ENCODE peak calls at places on chromosome 13, in four cellular contexts. K is Caco-2, H is pancreas, F is esophagus squamous epithelium. S is an unnamed sample.

GRCh38 chr13:33188093-33188882 is 97.3 kb downstream of the STARD13 start:
- DNase-seq in K (no peak), H (no peak), F (no peak), S (no peak)

GRCh38 chr13:25701304-25701703 is 329.5 kb downstream of the ATP8A2 start:
- DNase-seq in K (no peak), H (no peak), F (no peak), S (no peak)

GRCh38 chr13:96388598-96388997 is 298.7 kb downstream of the HS6ST3 start:
- DNase-seq in K (no peak), H (no peak), F (no peak), S (no peak)

GRCh38 chr13:29065142-29065541 is 245.0 kb downstream of the MTUS2 start:
- DNase-seq in K (no peak), H (no peak), F (no peak), S (no peak)

GRCh38 chr13:46182491-46182877 is 507 bp upstream of the LCP1 start:
- DNase-seq in K (no peak), H (no peak), F (no peak), S (no peak)

GRCh38 chr13:43159007-43159406 is 135.6 kb downstream of the DNAJC15 start:
- DNase-seq in K (peak), H (no peak), F (no peak), S (no peak)

GRCh38 chr13:106340249-106340648 is 195.2 kb downstream of the EFNB2 start:
- DNase-seq in K (no peak), H (no peak), F (no peak), S (no peak)

GRCh38 chr13:68808456-68808855 is 1299.2 kb upstream of the ATXN8OS start:
- DNase-seq in K (no peak), H (no peak), F (no peak), S (no peak)

GRCh38 chr13:74280795-74281490 is 146.7 kb upstream of the KLF12 start:
- DNase-seq in K (no peak), H (no peak), F (no peak), S (no peak)

GRCh38 chr13:75555836-75556235 is 6.2 kb downstream of the UCHL3 start:
- DNase-seq in K (no peak), H (no peak), F (no peak), S (no peak)

GRCh38 chr13:22757530-22758120 is 423.2 kb upstream of the SGCG start:
- DNase-seq in K (no peak), H (no peak), F (no peak), S (peak)
- TF ChIP-seq CTCF in K (peak), H (no peak), F (no peak), S (peak)

DNA sequence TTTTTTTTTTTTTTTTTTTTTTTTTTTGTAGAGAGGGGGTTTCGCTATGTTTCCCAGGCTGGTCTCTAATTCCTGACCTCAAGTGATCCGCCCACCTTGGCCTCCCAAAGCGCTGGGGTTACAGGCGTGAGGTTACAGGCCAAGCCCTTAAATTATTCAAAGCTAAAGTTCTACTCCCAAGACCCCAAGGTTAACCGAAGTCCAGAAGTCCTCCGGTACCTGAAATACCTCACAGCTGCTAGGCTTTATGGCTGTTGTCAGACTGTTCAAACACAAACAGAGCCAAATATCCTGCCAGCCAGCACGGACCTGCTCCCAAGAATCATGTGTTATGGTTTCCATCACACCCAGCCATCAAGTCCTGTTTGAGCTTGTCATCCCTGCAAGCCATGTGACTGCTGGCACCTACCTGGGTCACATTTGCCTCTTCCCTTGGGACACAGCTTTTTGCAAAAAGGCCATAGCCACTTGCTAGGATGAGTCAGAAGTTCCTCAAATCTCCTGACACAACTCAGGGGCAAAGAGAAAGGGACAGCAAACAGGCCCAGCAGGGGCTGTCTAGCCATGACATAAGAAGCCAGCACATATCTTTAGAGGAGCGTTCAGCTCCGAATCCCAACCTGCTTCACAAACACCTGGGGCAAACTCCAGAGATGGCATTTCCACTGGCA is 129.9 kb downstream of the FOXO1 start:
- DNase-seq in K (peak), H (peak), F (no peak), S (peak)
- TF ChIP-seq CTCF in K (no peak), H (no peak), F (no peak), S (no peak)

DNA sequence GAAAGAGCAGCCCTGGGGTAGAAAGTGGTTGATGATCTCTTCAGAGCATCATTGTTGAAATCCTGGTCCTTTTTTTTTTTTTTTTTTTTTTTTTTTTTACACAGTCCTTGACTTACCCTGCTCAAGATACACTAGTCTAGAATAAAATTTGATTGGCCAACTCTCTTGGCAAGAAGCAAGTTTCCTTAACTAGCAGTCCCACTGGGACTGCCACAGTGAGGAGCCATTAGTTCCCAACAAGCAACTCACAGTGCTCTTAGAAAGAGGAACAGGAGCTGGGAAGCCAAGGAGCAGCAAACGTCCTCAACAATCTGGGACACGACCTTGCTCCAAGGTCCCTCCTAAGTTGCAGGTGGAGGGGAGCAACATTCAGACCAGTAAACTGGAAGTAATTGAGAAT is 47.9 kb upstream of the INTS6 start:
- DNase-seq in K (no peak), H (no peak), F (no peak), S (no peak)
- TF ChIP-seq CTCF in K (no peak), H (no peak), F (no peak), S (no peak)

DNA sequence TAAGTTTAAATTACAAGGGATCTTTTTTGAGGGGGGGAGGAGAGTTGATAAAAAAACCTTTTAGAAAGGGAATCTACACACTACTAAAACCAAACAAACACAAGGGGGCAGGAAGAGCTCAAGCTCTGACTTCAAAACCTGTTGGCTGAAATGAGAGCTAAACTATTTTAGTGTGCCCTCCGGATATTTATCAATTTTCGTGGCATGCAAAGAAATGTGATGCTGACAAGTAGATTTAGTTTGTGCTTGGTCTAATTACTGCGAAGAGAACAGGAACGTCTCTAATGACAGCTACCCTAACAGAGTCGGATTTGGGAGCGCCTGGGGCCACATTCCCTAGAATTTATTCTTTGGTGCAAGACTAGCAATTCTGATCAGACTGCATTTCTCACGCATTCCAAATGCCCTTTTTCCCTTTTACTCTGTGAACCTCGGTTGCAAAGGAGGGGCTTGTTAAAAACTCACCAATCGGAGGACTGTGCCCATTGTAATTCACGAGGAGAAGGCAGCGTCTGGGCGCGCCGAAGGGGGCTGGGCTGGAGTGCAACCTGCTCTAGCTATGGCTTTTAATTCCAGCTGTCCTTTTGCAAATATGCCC is 804 bp upstream of the FREM2 start:
- DNase-seq in K (peak), H (no peak), F (no peak), S (peak)
- TF ChIP-seq CTCF in K (peak), H (no peak), F (no peak), S (peak)

GRCh38 chr13:79404361-79404760 is 1.7 kb downstream of the RBM26 start:
- DNase-seq in K (no peak), H (no peak), F (no peak), S (no peak)
- TF ChIP-seq CTCF in K (no peak), H (no peak), F (no peak), S (no peak)

GRCh38 chr13:76852991-76853390 is 33.2 kb downstream of the KCTD12 start:
- DNase-seq in K (no peak), H (no peak), F (no peak), S (no peak)

GRCh38 chr13:76845367-76845766 is 40.8 kb downstream of the KCTD12 start:
- DNase-seq in K (no peak), H (no peak), F (no peak), S (no peak)

GRCh38 chr13:76846363-76846762 is 39.8 kb downstream of the KCTD12 start:
- DNase-seq in K (no peak), H (no peak), F (no peak), S (no peak)

GRCh38 chr13:76845865-76846264 is 40.3 kb downstream of the KCTD12 start:
- DNase-seq in K (no peak), H (no peak), F (no peak), S (no peak)

GRCh38 chr13:76848596-76848995 is 37.6 kb downstream of the KCTD12 start:
- DNase-seq in K (no peak), H (no peak), F (no peak), S (no peak)
- TF ChIP-seq CTCF in K (no peak), H (no peak), F (no peak), S (no peak)

S was measured in hepatocyte.